ENCODE peak calls at places on chromosomes 16 and 17, in seven cellular contexts. Y is HepG2, S is endothelial cell of umbilical vein, P is H1, Z is IMR-90, G is mammary epithelial cell, D is neural progenitor cell. V is an unnamed sample.

GRCh38 chr16:19232988-19233387 is 52.5 kb upstream of the CLEC19A start:
- DNase-seq in Y (no peak), S (no peak), P (no peak), Z (no peak), G (no peak), D (no peak), V (no peak)

GRCh38 chr17:63140255-63140654 is 174.2 kb downstream of the TANC2 start:
- DNase-seq in Y (no peak), S (peak), P (no peak), Z (peak), G (no peak), D (no peak), V (peak)

GRCh38 chr16:50598256-50598894 is 50.2 kb downstream of the NKD1 start:
- DNase-seq in Y (no peak), S (no peak), P (no peak), Z (no peak), G (no peak), D (no peak), V (no peak)

GRCh38 chr16:57700801-57701551 is 6.4 kb downstream of the DRC7 start:
- DNase-seq in Y (peak), S (peak), P (no peak), Z (no peak), G (no peak), D (peak), V (no peak)

GRCh38 chr16:10878644-10879498 is 1.9 kb downstream of the CIITA start:
- DNase-seq in Y (no peak), S (no peak), P (no peak), Z (peak), G (peak), D (peak), V (peak)

GRCh38 chr16:84816023-84816422 is 3.8 kb upstream of the CRISPLD2 start:
- DNase-seq in Y (peak), S (no peak), P (no peak), Z (no peak), G (no peak), D (no peak), V (no peak)

GRCh38 chr17:17395885-17396284 is 80.9 kb upstream of the MED9 start:
- DNase-seq in Y (no peak), S (no peak), P (no peak), Z (no peak), G (no peak), D (no peak), V (no peak)

GRCh38 chr16:8998114-8998513 is 34.4 kb upstream of the USP7 start:
- DNase-seq in Y (no peak), S (no peak), P (no peak), Z (peak), G (peak), D (no peak), V (peak)

GRCh38 chr17:65099475-65099874 is 37.7 kb upstream of the RGS9 start:
- DNase-seq in Y (no peak), S (no peak), P (no peak), Z (no peak), G (no peak), D (no peak), V (no peak)

GRCh38 chr17:65100316-65101140 is 36.6 kb upstream of the RGS9 start:
- DNase-seq in Y (peak), S (peak), P (peak), Z (peak), G (peak), D (peak), V (peak)

GRCh38 chr17:65101371-65101770 is 35.8 kb upstream of the RGS9 start:
- DNase-seq in Y (no peak), S (no peak), P (no peak), Z (no peak), G (no peak), D (no peak), V (no peak)

GRCh38 chr17:65102235-65102634 is 34.9 kb upstream of the RGS9 start:
- DNase-seq in Y (no peak), S (no peak), P (no peak), Z (no peak), G (no peak), D (no peak), V (no peak)

GRCh38 chr17:65099941-65100315 is 37.2 kb upstream of the RGS9 start:
- DNase-seq in Y (peak), S (no peak), P (no peak), Z (peak), G (peak), D (no peak), V (peak)
- H3K9ac ChIP-seq in Y (peak), S (no peak), P (no peak), Z (no peak), G (no peak), D (no peak), V (peak)

DNA sequence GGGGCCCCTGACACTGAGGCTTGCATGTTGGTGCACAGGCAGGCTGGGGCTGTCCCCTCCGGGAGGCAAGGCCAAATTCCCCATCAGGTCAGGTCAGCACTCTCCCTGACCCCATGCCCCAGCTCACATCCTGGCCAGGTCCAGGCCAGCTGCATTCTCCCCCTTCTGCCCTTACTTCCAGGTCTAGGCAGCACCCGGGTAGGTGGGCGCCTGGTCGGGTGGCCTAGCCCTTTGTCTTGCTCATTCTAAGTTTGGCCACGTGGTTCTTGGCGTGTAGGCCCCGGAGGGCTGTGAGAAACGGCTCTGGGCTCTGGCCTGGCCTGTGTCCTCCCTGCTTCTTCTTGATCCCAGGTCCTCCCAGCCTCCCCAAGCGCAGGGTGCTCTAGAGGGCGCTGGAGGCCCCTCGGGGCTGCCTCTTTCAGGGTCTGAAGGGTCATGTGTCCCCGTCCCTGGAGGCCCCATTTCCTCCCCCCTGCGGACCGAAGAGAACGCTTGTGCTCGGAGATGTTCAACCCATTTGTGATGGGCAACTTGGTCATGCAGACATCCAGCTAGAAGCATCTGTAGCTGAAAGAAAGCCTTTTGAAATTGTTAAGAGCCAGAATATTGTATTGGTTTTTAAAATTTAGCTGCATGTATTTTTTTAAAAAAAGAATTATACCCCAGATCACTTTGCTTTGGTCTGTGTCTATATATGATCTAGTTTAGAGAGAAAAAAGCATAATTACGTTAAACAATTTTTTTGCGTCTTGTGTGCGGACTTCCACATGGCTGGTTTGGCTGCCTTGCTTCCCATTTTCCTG is 6.7 kb downstream of the BAHCC1 start:
- DNase-seq in Y (no peak), S (peak), P (no peak), Z (no peak), G (no peak), D (peak), V (peak)
- TF ChIP-seq CTCF in Y (peak), S (peak), P (peak), Z (peak), G (peak), D (peak), V (peak)

DNA sequence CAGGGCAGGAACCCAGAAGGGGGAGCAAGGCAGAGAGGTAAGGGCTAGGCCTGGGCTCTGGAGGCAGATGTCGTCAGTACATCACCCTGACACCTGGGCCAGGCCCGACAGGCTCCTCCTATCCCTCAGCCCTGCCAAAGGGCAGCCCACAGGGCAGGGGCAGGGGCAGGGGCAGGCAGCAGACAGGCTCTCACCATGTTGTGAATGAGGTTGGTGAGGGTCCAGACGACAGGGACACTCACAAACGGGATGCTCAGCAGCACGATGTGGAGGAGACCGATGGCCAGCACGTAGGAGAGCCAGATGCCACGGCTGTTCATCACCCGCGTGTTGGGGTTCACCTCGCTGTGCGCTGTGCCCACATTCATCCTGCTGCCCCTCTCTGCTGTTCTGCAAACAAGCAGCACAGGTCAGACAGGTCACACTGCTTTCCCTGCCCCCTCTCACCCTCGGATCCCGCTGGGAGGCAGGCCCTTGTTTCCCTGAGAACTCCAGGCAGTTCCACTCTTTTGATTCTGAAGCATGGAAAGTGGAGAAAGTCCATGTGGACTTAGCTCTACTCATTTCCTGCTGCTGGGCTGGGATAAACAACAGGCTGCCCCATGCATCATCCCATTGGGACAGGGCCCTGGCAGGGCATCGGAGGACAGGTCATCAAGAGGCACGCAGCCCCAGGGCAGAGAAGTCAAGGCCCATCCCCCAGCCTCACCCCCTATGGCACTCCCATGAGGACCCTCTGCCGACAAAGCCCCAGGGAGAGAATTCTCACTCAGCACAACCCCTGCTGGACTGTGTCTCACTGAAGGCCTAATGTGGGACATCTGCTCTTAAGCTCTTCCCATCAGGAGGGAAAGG is 3.3 kb downstream of the ORMDL3 start:
- DNase-seq in Y (peak), S (peak), P (no peak), Z (peak), G (no peak), D (peak), V (peak)
- H3K4me3 ChIP-seq in Y (peak), S (no peak), P (no peak), Z (no peak), G (no peak), D (no peak), V (no peak)

DNA sequence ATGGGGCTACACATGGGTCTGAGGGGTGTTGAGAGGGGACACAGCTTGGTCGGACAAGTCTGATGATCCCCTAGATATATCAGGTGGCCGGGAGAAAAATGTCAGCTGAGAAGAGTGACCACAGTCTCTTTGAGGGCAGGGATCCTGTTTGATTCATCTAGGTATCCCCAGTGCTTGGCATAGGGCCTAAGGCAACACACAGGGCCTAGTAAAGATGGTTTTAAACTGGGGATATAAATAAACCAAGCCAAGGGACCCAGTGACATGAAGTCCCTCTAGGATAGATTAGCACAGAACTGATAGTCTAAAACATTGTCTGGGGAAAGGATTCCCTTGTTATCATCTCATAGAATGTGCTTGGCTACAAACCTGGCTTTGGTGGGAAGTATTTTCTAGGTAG is 1.4 kb downstream of the ERCC4 start:
- DNase-seq in Y (no peak), S (no peak), P (no peak), Z (no peak), G (no peak), D (no peak), V (no peak)
- H3K9ac ChIP-seq in Y (peak), S (no peak), P (no peak), Z (peak), G (peak), D (peak), V (no peak)

V was measured in PC-3.